ENCODE peak calls at places on chromosomes 2 and 18, in four cellular contexts. P is ovary, F is body of pancreas, O is heart right ventricle. C is an unnamed sample.

GRCh38 chr2:44237221-44237620 is 38.1 kb upstream of the SLC3A1 start:
- DNase-seq in P (no peak), F (no peak), O (no peak), C (no peak)

GRCh38 chr18:36015629-36016028 is 43.1 kb downstream of the RMP24 start:
- DNase-seq in P (no peak), F (no peak), O (no peak), C (no peak)

GRCh38 chr2:227871375-227871788 is at the start of gene DAW1:
- DNase-seq in P (peak; percentile 36), F (peak; percentile 56), O (peak; percentile 26), C (no peak)

GRCh38 chr2:236209535-236209934 is 41.3 kb upstream of the GBX2 start:
- DNase-seq in P (no peak), F (no peak), O (no peak), C (no peak)

GRCh38 chr18:44855681-44856080 is 175.0 kb downstream of the SETBP1 start:
- DNase-seq in P (no peak), F (no peak), O (no peak), C (no peak)

GRCh38 chr2:111155610-111156009 is 34.9 kb downstream of the BCL2L11 start:
- DNase-seq in P (no peak), F (no peak), O (no peak), C (no peak)

GRCh38 chr18:28284132-28284531 is 107.2 kb upstream of the CDH2 start:
- DNase-seq in P (no peak), F (no peak), O (no peak), C (no peak)

GRCh38 chr2:232981356-232981755 is 31.7 kb downstream of the NGEF start:
- DNase-seq in P (no peak), F (no peak), O (no peak), C (no peak)

GRCh38 chr2:216694201-216694825 is 1.0 kb downstream of the IGFBP5 start:
- DNase-seq in P (peak; percentile 49), F (peak; percentile 37), O (no peak), C (peak; percentile 43)

GRCh38 chr2:153196378-153197058 is 282.0 kb downstream of the RPRM start:
- DNase-seq in P (no peak), F (no peak), O (no peak), C (no peak)

GRCh38 chr2:62369549-62370164 is 136.3 kb downstream of the TMEM17 start:
- DNase-seq in P (no peak), F (no peak), O (no peak), C (no peak)

GRCh38 chr2:148455791-148456190 is 188.8 kb upstream of the EPC2 start:
- DNase-seq in P (no peak), F (no peak), O (no peak), C (no peak)

GRCh38 chr18:27404855-27405254 is 219.7 kb upstream of the CHST9 start:
- DNase-seq in P (no peak), F (no peak), O (no peak), C (no peak)

GRCh38 chr2:120878970-120879369 is 143.3 kb downstream of the GLI2 start:
- DNase-seq in P (no peak), F (no peak), O (no peak), C (no peak)

GRCh38 chr2:190181066-190181681 is 118.6 kb upstream of the MSTN start:
- DNase-seq in P (no peak), F (no peak), O (no peak), C (no peak)

GRCh38 chr2:205557873-205558272 is 124.4 kb upstream of the NRP2 start:
- DNase-seq in P (no peak), F (no peak), O (no peak), C (no peak)

GRCh38 chr18:13252696-13253410 is 34.3 kb downstream of the LDLRAD4 start:
- DNase-seq in P (no peak), F (no peak), O (no peak), C (no peak)

GRCh38 chr2:49770919-49771318 is 616.6 kb upstream of the FSHR start:
- DNase-seq in P (no peak), F (peak; percentile 63), O (peak; percentile 17), C (no peak)
- H3K4me3 ChIP-seq in P (no peak overlapping the region), F (no peak overlapping the region), O (no peak overlapping the region), C (no peak overlapping the region)

GRCh38 chr2:28751956-28752607 is 452 bp downstream of the PPP1CB start:
- DNase-seq in P (no peak), F (no peak), O (peak; percentile 25), C (no peak)

GRCh38 chr2:28753043-28753683 is 1.5 kb downstream of the PPP1CB start:
- DNase-seq in P (peak; percentile 46), F (peak; percentile 78), O (peak; percentile 66), C (peak; percentile 53)

GRCh38 chr2:28755411-28755810 is 3.8 kb downstream of the PPP1CB start:
- DNase-seq in P (no peak), F (no peak), O (no peak), C (no peak)

GRCh38 chr2:28752608-28752984 is 966 bp downstream of the PPP1CB start:
- DNase-seq in P (no peak), F (no peak), O (no peak), C (no peak)

DNA sequence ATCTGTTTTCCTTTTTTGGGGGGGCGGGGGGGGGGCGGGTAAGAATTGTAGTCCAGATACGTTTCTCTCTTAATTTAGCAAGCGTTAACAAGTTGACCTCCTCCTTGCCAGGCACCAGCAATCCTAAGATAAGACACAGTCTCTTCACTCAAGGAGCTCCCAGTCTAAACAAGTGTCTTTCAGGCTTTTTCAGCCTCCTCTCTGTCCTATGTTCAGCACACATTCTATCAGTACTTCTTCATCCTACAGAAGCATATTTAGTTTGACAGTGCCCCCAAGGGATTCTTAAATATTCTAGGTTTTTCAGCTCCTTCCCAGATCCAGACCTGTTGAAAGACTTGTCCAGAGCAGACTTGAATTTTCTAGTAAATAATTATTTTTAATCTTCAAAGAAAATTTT is 2.7 kb downstream of the PPP1CB start:
- DNase-seq in P (no peak), F (no peak), O (no peak), C (no peak)
- H3K4me3 ChIP-seq in P (peak overlapping the region; percentile 99), F (no peak overlapping the region), O (peak overlapping the region; percentile 91), C (no peak overlapping the region)

GRCh38 chr18:31316974-31317373 is 986 bp upstream of the DSG1 start:
- DNase-seq in P (no peak), F (no peak), O (no peak), C (no peak)
- H3K4me3 ChIP-seq in P (no peak overlapping the region), F (no peak overlapping the region), O (no peak overlapping the region), C (no peak overlapping the region)

DNA sequence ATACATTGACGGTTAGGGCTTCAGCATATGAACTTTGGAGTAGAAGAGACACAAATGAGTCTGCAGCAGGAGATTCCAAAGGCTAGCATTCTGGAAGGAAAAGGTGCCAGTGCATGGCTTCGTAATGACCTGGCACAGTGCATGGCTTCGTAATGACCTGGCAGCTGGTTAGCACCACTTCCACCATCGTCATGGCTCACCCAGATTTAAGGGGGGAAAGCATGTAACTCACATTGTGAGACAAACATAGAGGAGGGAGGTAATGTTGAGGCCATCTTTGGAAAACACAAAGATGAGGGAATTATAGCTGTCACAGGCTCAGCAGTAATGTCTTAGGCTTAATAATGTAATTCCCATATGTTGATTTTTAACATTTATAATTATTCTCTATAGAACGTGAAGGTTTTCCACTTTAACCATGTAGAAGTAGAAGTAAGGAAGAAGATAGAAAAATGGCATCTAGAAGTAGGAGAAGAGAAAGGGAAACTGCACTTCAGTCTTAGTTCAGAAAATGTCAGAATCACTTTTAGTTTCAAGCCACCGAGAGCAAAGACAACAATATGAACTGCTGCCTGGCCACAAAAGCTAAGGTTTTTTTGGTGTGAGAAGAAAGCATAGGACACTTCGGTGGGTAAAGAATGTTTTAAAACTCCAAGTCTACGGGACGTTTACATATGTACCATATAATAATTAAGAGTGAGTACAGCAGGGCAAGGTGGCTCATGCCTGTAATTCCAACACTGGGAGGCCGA is 6.8 kb upstream of the STK25 start:
- DNase-seq in P (no peak), F (no peak), O (no peak), C (no peak)
- H3K4me3 ChIP-seq in P (no peak overlapping the region), F (no peak overlapping the region), O (no peak overlapping the region), C (no peak overlapping the region)

GRCh38 chr18:457120-457519 is 43.4 kb downstream of the COLEC12 start:
- DNase-seq in P (no peak), F (no peak), O (peak; percentile 77), C (peak; percentile 64)
- H3K4me3 ChIP-seq in P (no peak overlapping the region), F (no peak overlapping the region), O (peak overlapping the region; percentile 33), C (no peak overlapping the region)

GRCh38 chr2:188979730-188980123 is 5.6 kb downstream of the COL3A1 start:
- DNase-seq in P (no peak), F (no peak), O (no peak), C (no peak)
- H3K4me3 ChIP-seq in P (peak overlapping the region; percentile 15), F (no peak overlapping the region), O (peak overlapping the region; percentile 54), C (no peak overlapping the region)

C was measured in tibial nerve.